ENCODE peak calls at places on chromosomes 7 and 10, in five cellular contexts. Q is neural progenitor cell, O is breast epithelium, X is HCT116, G is adrenal gland. R is an unnamed sample. For H3K36me3, the result is how much of the 10 kb centered on the place peaks cover.

GRCh38 chr10:9301554-9301953 is 1247.1 kb downstream of the GATA3 start:
- DNase-seq in Q (no peak), O (no peak), X (no peak), G (no peak), R (no peak)

GRCh38 chr10:88156341-88156740 is 292.9 kb downstream of the PTEN start:
- DNase-seq in Q (no peak), O (no peak), X (no peak), G (no peak), R (no peak)

GRCh38 chr10:79382491-79382941 is 35.2 kb downstream of the PPIF start:
- DNase-seq in Q (no peak), O (peak), X (no peak), G (peak), R (peak)

GRCh38 chr10:88114368-88114767 is 250.9 kb downstream of the PTEN start:
- DNase-seq in Q (peak), O (no peak), X (peak), G (peak), R (peak)

GRCh38 chr7:108253275-108254044 is 123.3 kb upstream of the LAMB4 start:
- DNase-seq in Q (no peak), O (no peak), X (no peak), G (no peak), R (no peak)

GRCh38 chr10:15293862-15294835 is 76.9 kb downstream of the FAM171A1 start:
- DNase-seq in Q (no peak), O (no peak), X (no peak), G (no peak), R (no peak)

GRCh38 chr7:17558558-17559332 is 260.3 kb downstream of the AHR start:
- DNase-seq in Q (no peak), O (no peak), X (no peak), G (no peak), R (no peak)

GRCh38 chr10:30445716-30446115 is 11.7 kb downstream of the MAP3K8 start:
- DNase-seq in Q (no peak), O (no peak), X (no peak), G (no peak), R (no peak)

GRCh38 chr7:120857558-120858298 is at the start of gene TSPAN12:
- DNase-seq in Q (peak), O (peak), X (peak), G (peak), R (peak)

GRCh38 chr10:116669832-116670644 is 49.3 kb downstream of the PNLIPRP2 start:
- DNase-seq in Q (peak), O (peak), X (no peak), G (no peak), R (no peak)

GRCh38 chr7:120873367-120873766 is 15.4 kb upstream of the TSPAN12 start:
- DNase-seq in Q (peak), O (no peak), X (no peak), G (no peak), R (no peak)

GRCh38 chr10:73965890-73966768 is 31.8 kb upstream of the VCL start:
- DNase-seq in Q (peak), O (peak), X (peak), G (peak), R (peak)

GRCh38 chr7:132580277-132580676 is 4.0 kb upstream of the PLXNA4 start:
- DNase-seq in Q (no peak), O (no peak), X (no peak), G (no peak), R (no peak)

GRCh38 chr10:123491692-123492415 is 174.3 kb upstream of the GPR26 start:
- DNase-seq in Q (no peak), O (no peak), X (no peak), G (no peak), R (no peak)

GRCh38 chr10:44988957-44989620 is 10.5 kb upstream of the DEPP1 start:
- DNase-seq in Q (no peak), O (no peak), X (no peak), G (peak), R (no peak)

GRCh38 chr7:48084727-48085432 is 4.2 kb upstream of the UPP1 start:
- DNase-seq in Q (no peak), O (peak), X (peak), G (peak), R (no peak)

GRCh38 chr7:156240532-156240931 is 400.0 kb upstream of the RNF32 start:
- DNase-seq in Q (no peak), O (no peak), X (no peak), G (no peak), R (no peak)

GRCh38 chr10:117514971-117515370 is 27.6 kb upstream of the EMX2 start:
- DNase-seq in Q (no peak), O (no peak), X (no peak), G (no peak), R (no peak)

GRCh38 chr7:116686812-116687419 is 14.9 kb downstream of the MET start:
- DNase-seq in Q (no peak), O (no peak), X (no peak), G (no peak), R (no peak)

GRCh38 chr10:113854757-113855626 is 531 bp downstream of the NHLRC2 start:
- DNase-seq in Q (peak), O (peak), X (peak), G (peak), R (peak)

GRCh38 chr7:99734987-99735386 is at the start of gene CYP3A7:
- DNase-seq in Q (no peak), O (no peak), X (no peak), G (no peak), R (no peak)

GRCh38 chr7:106035568-106035967 is 72.5 kb downstream of the CDHR3 start:
- DNase-seq in Q (no peak), O (no peak), X (no peak), G (no peak), R (no peak)

GRCh38 chr7:38323156-38323555 is 49.7 kb upstream of the TARP start:
- DNase-seq in Q (no peak), O (no peak), X (no peak), G (no peak), R (no peak)

GRCh38 chr10:61869772-61870520 is 31.6 kb upstream of the ARID5B start:
- DNase-seq in Q (no peak), O (no peak), X (no peak), G (no peak), R (no peak)

GRCh38 chr7:137931823-137932222 is 70.1 kb downstream of the CREB3L2 start:
- DNase-seq in Q (no peak), O (no peak), X (no peak), G (no peak), R (no peak)

GRCh38 chr7:156071612-156072011 is 259.3 kb upstream of the SHH start:
- DNase-seq in Q (no peak), O (no peak), X (no peak), G (no peak), R (no peak)

GRCh38 chr10:88254091-88254490 is 329.0 kb downstream of the RNLS start:
- DNase-seq in Q (no peak), O (no peak), X (peak), G (peak), R (no peak)

GRCh38 chr10:60377955-60378354 is 11.7 kb downstream of the ANK3 start:
- DNase-seq in Q (no peak), O (no peak), X (no peak), G (no peak), R (no peak)

GRCh38 chr7:128873234-128873633 is 10.6 kb downstream of the ATP6V1F start:
- DNase-seq in Q (no peak), O (no peak), X (no peak), G (no peak), R (no peak)

GRCh38 chr7:140143997-140144396 is 32.8 kb downstream of the KDM7A start:
- DNase-seq in Q (no peak), O (no peak), X (no peak), G (no peak), R (no peak)

GRCh38 chr10:32317795-32318194 is 29.2 kb downstream of the EPC1 start:
- DNase-seq in Q (no peak), O (no peak), X (no peak), G (no peak), R (no peak)

GRCh38 chr7:33982425-33982786 is 77.1 kb downstream of the BMPER start:
- DNase-seq in Q (peak), O (no peak), X (peak), G (no peak), R (peak)

GRCh38 chr7:135075716-135076115 is 72.2 kb upstream of the TMEM140 start:
- DNase-seq in Q (no peak), O (no peak), X (no peak), G (no peak), R (no peak)

GRCh38 chr7:116438274-116438673 is 61.3 kb upstream of the CAV2 start:
- DNase-seq in Q (no peak), O (no peak), X (no peak), G (no peak), R (no peak)

GRCh38 chr10:66283064-66283463 is 642.8 kb upstream of the LRRTM3 start:
- DNase-seq in Q (no peak), O (no peak), X (no peak), G (no peak), R (no peak)

GRCh38 chr10:113770346-113770745 is 18.9 kb downstream of the PLEKHS1 start:
- DNase-seq in Q (no peak), O (no peak), X (no peak), G (no peak), R (no peak)

GRCh38 chr10:110540038-110540437 is 27.5 kb upstream of the SMC3 start:
- DNase-seq in Q (no peak), O (no peak), X (no peak), G (no peak), R (no peak)

DNA sequence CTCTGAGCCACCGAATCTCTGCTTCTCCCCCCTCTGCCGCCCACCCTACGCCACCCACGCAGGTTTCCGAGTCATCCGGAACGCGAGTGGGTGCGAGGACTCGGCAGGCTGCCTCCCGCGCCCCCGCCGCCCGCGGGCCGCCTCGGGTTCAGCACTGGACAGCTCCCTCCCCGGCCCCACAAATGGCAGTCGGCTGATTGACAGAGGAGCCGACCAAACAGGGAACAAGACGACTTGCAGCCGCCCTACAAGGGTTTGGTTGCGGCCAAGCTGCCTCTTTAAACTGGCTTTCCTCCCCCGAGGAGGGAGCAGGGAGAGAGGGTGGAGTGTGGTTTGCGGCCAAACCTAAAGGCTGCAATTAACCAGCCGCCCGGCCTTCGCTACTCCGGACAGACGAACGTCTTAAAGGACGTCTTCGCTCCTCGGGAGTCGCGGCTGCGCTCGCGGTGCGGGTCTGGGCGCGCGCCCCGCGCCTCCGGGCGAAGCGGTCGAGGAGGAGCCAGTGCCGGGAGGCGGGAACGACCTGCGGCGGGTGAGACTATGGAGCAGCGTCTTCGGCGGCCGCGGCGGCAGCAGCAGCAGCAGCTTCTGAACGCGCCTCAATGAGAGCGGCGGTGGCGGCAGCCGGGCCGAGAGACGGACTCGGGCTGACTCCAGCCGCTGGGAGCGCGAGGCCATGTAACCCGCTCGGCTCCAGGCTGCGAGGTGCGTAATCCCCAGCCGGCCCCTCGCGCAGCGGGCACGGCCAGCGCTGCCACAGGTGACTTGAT is at the start of gene GPR158:
- DNase-seq in Q (peak), O (peak), X (peak), G (peak), R (peak)
- H3K27ac ChIP-seq in Q (no peak), O (no peak), X (no peak), G (peak), R (peak)

GRCh38 chr10:127353544-127353943 is 157.2 kb upstream of the INSYN2A start:
- DNase-seq in Q (no peak), O (no peak), X (no peak), G (no peak), R (peak)

GRCh38 chr10:127354255-127354654 is 157.9 kb upstream of the INSYN2A start:
- DNase-seq in Q (no peak), O (no peak), X (no peak), G (no peak), R (no peak)

GRCh38 chr10:127357265-127357664 is 160.9 kb upstream of the INSYN2A start:
- DNase-seq in Q (no peak), O (no peak), X (no peak), G (no peak), R (no peak)

GRCh38 chr10:127349737-127350136 is 153.3 kb upstream of the INSYN2A start:
- DNase-seq in Q (no peak), O (no peak), X (no peak), G (no peak), R (no peak)

DNA sequence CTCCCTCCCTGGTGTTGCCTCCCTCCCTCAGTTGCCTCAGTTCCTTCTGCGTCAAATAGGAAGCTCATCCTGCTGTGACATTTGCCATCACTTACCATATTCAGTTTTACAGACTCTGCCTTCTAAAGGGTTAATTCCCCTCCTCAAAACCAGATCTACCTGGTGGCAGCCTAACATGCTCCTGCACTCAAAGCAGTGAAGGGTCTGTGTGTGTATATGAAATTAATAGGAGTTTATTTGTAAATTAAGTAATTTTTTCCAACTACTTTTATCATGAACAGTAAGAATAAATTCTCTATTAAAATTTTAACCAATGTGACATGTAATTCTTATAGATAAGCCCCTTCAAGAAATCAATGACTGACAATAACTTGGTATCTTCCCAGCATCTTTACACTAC is 158.6 kb upstream of the INSYN2A start:
- DNase-seq in Q (no peak), O (no peak), X (peak), G (no peak), R (no peak)
- TF ChIP-seq CTCF in Q (peak), O (no peak), X (peak), G (no peak), R (no peak)

DNA sequence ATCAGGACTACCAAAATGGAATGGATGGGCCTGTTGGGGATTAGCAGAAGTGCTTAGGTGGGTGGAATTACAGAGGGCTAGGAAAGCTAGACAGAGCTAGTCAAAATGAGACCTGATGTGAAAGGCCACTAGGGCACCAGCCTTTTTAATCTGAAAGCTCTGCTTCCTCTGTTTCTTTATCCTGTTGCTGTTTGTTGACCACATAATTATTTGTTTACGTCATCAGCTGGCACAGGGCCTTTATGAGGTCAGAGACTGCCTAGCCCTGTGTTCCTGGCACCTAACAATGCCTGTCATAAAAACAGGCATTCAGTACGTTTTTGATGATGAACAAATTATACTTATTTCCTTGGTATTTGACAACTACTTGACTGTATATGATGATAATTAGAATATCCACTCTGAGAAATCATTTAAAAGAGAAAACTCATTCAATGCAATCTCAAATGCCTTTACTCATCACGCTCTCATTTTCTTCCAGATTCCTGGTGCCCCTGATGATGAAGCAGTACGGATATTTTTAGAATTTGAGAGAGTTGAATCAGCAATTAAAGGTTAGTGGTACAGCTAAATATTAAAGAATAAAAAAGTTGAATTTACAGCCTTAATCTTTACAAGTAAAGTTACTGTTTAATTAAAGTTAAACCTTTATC is 26.1 kb downstream of the RBM17 start:
- DNase-seq in Q (no peak), O (no peak), X (no peak), G (peak), R (no peak)
- H3K36me3 ChIP-seq in Q (under half), O (under half), X (half or more), G (half or more), R (under half)

GRCh38 chr10:91339729-91340128 is 70.4 kb upstream of the HECTD2 start:
- DNase-seq in Q (no peak), O (no peak), X (no peak), G (no peak), R (no peak)

GRCh38 chr10:91344117-91344856 is 65.9 kb upstream of the HECTD2 start:
- DNase-seq in Q (no peak), O (no peak), X (no peak), G (no peak), R (no peak)

GRCh38 chr10:91343010-91343409 is 67.1 kb upstream of the HECTD2 start:
- DNase-seq in Q (no peak), O (no peak), X (no peak), G (no peak), R (no peak)

GRCh38 chr10:91345716-91346115 is 64.4 kb upstream of the HECTD2 start:
- DNase-seq in Q (no peak), O (no peak), X (no peak), G (no peak), R (no peak)

GRCh38 chr10:91340613-91341362 is 69.4 kb upstream of the HECTD2 start:
- DNase-seq in Q (no peak), O (no peak), X (no peak), G (no peak), R (no peak)
- H3K27ac ChIP-seq in Q (no peak), O (no peak), X (no peak), G (no peak), R (no peak)

DNA sequence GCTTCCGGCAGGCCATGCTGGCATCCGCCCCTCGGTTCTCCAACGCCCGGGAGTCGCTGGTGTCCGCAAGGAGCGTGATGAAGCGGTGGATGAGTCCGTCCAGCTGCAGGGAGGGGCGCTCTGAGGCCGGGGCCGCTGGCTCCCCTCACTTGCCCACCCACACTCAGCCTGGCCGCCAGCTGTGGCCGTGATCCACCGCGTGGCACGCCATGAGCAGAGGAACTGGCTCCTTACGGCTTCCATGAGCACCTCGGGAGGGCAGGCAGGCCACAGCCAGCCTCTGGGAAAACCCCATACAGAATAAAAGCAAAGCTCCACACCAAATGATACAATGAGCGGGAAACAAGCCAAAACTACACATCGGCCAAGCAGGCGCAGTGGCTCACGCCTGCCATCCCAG is 15.5 kb upstream of the MICALL2 start:
- DNase-seq in Q (no peak), O (no peak), X (no peak), G (no peak), R (no peak)
- TF ChIP-seq CTCF in Q (no peak), O (no peak), X (no peak), G (no peak), R (no peak)

GRCh38 chr10:124699471-124700292 is 44.5 kb downstream of the FAM53B start:
- DNase-seq in Q (no peak), O (no peak), X (no peak), G (no peak), R (no peak)
- H3K36me3 ChIP-seq in Q (under half), O (under half), X (under half), G (under half), R (under half)

GRCh38 chr10:69328346-69328687 is 50.0 kb downstream of the HK1 start:
- DNase-seq in Q (no peak), O (no peak), X (no peak), G (no peak), R (no peak)
- H3K27ac ChIP-seq in Q (no peak), O (peak), X (no peak), G (peak), R (no peak)

R was measured in WERI-Rb-1.